ENCODE peak calls at places on chromosomes 13 and 19, in six cellular contexts. G is psoas muscle, C is skeletal muscle cell, A is Peyer's patch, V is breast epithelium, M is choroid plexus epithelial cell. Q is an unnamed sample.

GRCh38 chr13:74678308-74678958 is 544.2 kb upstream of the KLF12 start:
- DNase-seq in C (no peak), M (no peak), V (no peak), G (no peak), A (no peak), Q (no peak)

GRCh38 chr13:112060899-112061366 is 6.0 kb upstream of the SOX1 start:
- DNase-seq in C (no peak), V (no peak), A (no peak), G (no peak), M (no peak), Q (no peak)

GRCh38 chr13:112826565-112826964 is 136.7 kb downstream of the ATP11A start:
- DNase-seq in A (no peak), M (no peak), V (no peak), C (no peak), G (no peak), Q (no peak)

GRCh38 chr13:72959643-72960042 is 99.2 kb upstream of the KLF5 start:
- DNase-seq in V (no peak), G (no peak), M (peak), C (no peak), A (no peak), Q (no peak)

GRCh38 chr13:95641961-95642621 is 2.4 kb downstream of the DZIP1 start:
- DNase-seq in M (peak), V (no peak), A (peak), C (no peak), G (peak), Q (no peak)

GRCh38 chr13:48476674-48477073 is 56.2 kb downstream of the RCBTB2 start:
- DNase-seq in G (no peak), V (no peak), M (no peak), C (no peak), A (no peak), Q (no peak)

GRCh38 chr19:6126335-6126974 is 9.0 kb upstream of the ACSBG2 start:
- DNase-seq in C (peak), V (no peak), A (no peak), G (no peak), M (peak), Q (no peak)

GRCh38 chr19:6039541-6040225 is 61.7 kb upstream of the RANBP3 start:
- DNase-seq in M (no peak), C (no peak), V (no peak), A (no peak), G (no peak), Q (no peak)

GRCh38 chr19:13463296-13463695 is 43.0 kb downstream of the CACNA1A start:
- DNase-seq in C (no peak), M (peak), A (no peak), V (no peak), G (no peak), Q (no peak)

GRCh38 chr13:46622918-46623256 is 69.9 kb downstream of the LRCH1 start:
- DNase-seq in G (no peak), A (no peak), V (peak), M (peak), C (peak), Q (no peak)

GRCh38 chr13:50512602-50513527 is 330.6 kb downstream of the DLEU7 start:
- DNase-seq in C (no peak), M (peak), G (peak), V (peak), A (no peak), Q (peak)

GRCh38 chr19:55087542-55087935 is 11.9 kb downstream of the EPS8L1 start:
- DNase-seq in A (peak), G (no peak), M (peak), V (no peak), C (no peak), Q (no peak)

GRCh38 chr13:113023694-113024430 is 54.8 kb downstream of the MCF2L start:
- DNase-seq in C (no peak), M (no peak), A (no peak), V (no peak), G (no peak), Q (no peak)

GRCh38 chr19:52963229-52963760 is 614 bp upstream of the ZNF816 start:
- DNase-seq in A (no peak), G (no peak), C (no peak), V (no peak), M (no peak), Q (no peak)

GRCh38 chr19:17496337-17496997 is 15.0 kb upstream of the PGLS start:
- DNase-seq in M (peak), V (no peak), C (no peak), A (peak), G (peak), Q (no peak)

GRCh38 chr19:8412783-8413592 is at the start of gene MARCHF2:
- DNase-seq in C (peak), A (peak), V (peak), G (peak), M (peak), Q (peak)

GRCh38 chr13:42116225-42116624 is 67.8 kb downstream of the DGKH start:
- DNase-seq in G (no peak), V (no peak), M (peak), C (no peak), A (no peak), Q (no peak)

GRCh38 chr19:57789288-57789687 is 19.8 kb downstream of the ZNF586 start:
- DNase-seq in C (no peak), A (no peak), G (no peak), M (no peak), V (no peak), Q (no peak)

GRCh38 chr13:75418997-75419396 is 63.0 kb downstream of the TBC1D4 start:
- DNase-seq in A (no peak), G (no peak), M (peak), V (no peak), C (no peak), Q (no peak)

GRCh38 chr19:55638864-55639359 is 1.9 kb upstream of the ZNF580 start:
- DNase-seq in V (no peak), M (peak), C (no peak), A (peak), G (peak), Q (no peak)

GRCh38 chr19:57949296-57949695 is 1.8 kb upstream of the ZNF256 start:
- DNase-seq in A (no peak), C (no peak), M (no peak), V (no peak), G (no peak), Q (no peak)

GRCh38 chr13:77022341-77022740 is 4.6 kb downstream of the FBXL3 start:
- DNase-seq in V (no peak), C (no peak), A (no peak), M (peak), G (no peak), Q (no peak)

GRCh38 chr19:54160182-54160811 is 776 bp upstream of the LENG1 start:
- DNase-seq in G (no peak), M (peak), A (no peak), V (no peak), C (no peak), Q (no peak)

GRCh38 chr19:55226788-55227187 is 1.8 kb downstream of the TMEM86B start:
- DNase-seq in A (peak), C (no peak), V (no peak), G (peak), M (no peak), Q (no peak)

DNA sequence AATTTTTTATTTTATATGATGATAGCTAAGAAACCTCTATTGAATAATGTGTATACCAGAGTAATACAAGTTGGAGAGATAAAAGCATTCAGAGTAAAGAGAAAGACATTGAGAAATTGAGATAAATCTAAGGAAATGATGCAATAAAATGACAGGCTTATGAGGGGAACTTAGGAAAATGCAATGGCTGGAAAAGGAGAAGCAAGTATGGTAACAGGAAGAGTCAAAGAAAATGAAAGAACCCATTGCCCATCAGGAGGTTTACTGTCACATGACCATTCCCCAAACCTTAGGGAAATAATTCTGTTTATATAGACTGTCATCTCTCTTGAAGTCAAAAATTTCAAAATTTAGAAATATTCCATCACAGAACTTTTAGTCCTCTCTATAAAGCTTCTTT is 808.0 kb upstream of the PRR20A start:
- DNase-seq in A (no peak), G (no peak), C (no peak), V (no peak), M (no peak), Q (no peak)
- H3K4me3 ChIP-seq in A (no peak), G (no peak), C (no peak), V (no peak), M (no peak), Q (no peak)

GRCh38 chr13:98821372-98822237 is 69.1 kb upstream of the SLC15A1 start:
- DNase-seq in V (no peak), A (no peak), G (no peak), M (peak), C (peak), Q (no peak)
- H3K4me3 ChIP-seq in V (no peak), A (no peak), G (no peak), M (no peak), C (no peak), Q (no peak)

DNA sequence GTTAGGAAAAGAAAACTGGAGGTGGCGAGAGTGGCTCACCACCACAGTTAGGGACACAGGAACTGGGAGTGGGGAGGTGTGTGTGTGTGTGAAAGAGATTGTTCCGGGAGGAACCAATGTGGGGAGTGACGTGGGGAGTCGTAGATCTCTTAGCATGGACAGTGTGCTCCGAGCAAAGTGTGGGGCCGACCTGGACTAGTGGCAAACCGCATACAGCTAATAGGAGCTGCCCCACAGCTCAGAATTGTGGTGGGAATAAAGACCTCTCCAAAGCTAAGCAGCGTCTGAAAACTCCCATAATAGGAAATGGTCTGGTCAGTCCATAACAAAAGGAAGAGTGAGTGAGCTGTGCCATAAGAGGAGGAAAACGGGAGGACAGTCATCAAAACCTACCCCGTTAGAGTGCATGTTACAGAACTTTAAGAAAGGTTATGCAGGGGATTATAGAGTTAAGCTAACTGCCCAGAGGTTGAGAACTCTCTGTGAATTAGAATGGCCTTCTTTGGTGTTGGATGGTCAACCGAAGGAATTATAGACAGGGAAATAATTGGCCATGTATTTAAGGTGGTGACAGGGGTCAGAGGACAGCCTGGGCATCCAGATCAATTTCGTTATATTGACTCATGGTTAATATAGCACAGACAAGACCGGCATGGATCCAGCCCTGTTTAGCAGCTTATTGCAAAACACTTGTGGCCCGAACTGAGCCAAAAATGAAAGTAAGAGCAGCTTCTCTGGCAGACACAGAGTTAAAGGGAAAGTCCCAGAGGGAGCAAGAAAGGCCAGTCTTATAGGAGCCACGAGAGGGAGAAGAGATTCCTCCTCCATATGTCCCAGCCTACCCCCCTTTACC is 8.9 kb upstream of the SLC15A1 start:
- DNase-seq in V (no peak), A (no peak), G (no peak), M (peak), C (peak), Q (no peak)
- H3K4me3 ChIP-seq in V (peak), A (no peak), G (peak), M (peak), C (peak), Q (peak)

DNA sequence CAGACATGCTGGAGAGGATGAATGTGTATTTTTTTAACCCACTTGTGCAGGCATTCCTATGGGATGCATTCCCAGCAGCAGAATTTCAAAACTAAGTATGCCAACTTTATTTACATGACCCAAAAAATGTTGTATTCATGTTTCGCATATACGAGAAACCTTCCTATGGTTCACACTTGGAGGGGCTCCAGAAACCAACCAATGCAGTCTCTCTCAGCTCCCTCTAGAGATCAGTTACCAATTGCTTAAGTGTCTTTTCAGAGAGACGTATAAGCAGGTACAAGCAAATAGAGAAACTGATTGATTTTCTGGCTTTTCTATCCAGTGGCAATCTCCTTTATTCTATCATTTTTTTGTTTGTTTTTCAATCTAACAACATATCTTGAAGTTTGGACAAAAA is 5.5 kb upstream of the PTOV1 start:
- DNase-seq in G (no peak), A (no peak), M (peak), V (no peak), C (no peak), Q (no peak)
- H3K4me3 ChIP-seq in G (no peak), A (no peak), M (no peak), V (no peak), C (no peak), Q (no peak)

DNA sequence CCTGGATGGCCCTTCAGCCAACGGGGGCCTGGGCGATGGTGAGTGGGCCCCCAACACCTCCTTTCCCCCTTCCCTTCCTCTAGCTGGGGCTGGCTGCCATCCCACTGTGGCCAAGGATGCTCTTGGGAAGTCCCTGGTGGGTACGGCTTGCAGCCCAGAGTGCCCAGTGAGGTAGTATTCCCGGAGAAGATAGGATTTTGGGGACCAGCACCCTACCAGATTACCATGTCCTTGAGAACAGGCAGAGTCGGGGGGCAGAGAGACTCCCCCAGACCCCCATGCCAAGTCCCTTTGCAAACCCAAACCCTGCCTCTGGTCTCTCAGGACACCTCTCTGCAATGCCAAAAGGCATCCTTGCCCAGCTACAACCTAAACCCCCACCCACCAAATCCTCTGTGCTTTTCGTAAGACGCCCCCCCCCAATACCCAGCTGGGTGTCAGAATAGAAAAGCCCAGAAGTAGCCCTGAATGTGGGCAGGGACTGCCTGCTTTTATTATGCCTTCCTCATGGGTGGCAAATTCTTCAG is 1.7 kb downstream of the HIF3A start:
- DNase-seq in A (peak), C (no peak), V (no peak), M (no peak), G (no peak), Q (no peak)
- H3K4me3 ChIP-seq in A (peak), C (peak), V (peak), M (peak), G (peak), Q (peak)

GRCh38 chr19:2048104-2048958 is 2.7 kb downstream of the MKNK2 start:
- DNase-seq in A (peak), V (no peak), M (no peak), C (no peak), G (peak), Q (no peak)

GRCh38 chr19:2050349-2050990 is 574 bp downstream of the MKNK2 start:
- DNase-seq in M (no peak), G (no peak), V (no peak), C (no peak), A (peak), Q (no peak)

GRCh38 chr19:2050991-2051770 is at the start of gene MKNK2:
- DNase-seq in G (peak), C (no peak), M (peak), A (peak), V (peak), Q (peak)

GRCh38 chr19:2048959-2049740 is 1.9 kb downstream of the MKNK2 start:
- DNase-seq in M (peak), G (peak), C (no peak), A (peak), V (peak), Q (no peak)

GRCh38 chr19:2049741-2050348 is 1.2 kb downstream of the MKNK2 start:
- DNase-seq in M (peak), V (peak), A (peak), C (no peak), G (peak), Q (no peak)
- H3K4me3 ChIP-seq in M (peak), V (peak), A (peak), C (peak), G (peak), Q (peak)

GRCh38 chr19:48634424-48635262 is 2.5 kb downstream of the DBP start:
- DNase-seq in A (peak), G (peak), C (peak), V (peak), M (peak), Q (peak)
- H3K4me3 ChIP-seq in A (peak), G (peak), C (peak), V (peak), M (peak), Q (peak)

GRCh38 chr19:2636897-2637683 is 65.4 kb downstream of the GNG7 start:
- DNase-seq in A (peak), V (no peak), M (peak), G (peak), C (no peak), Q (no peak)
- H3K4me3 ChIP-seq in A (no peak), V (peak), M (no peak), G (no peak), C (no peak), Q (no peak)